ENCODE peak calls at places on chromosomes 1 and 21, in six cellular contexts. W is PC-3; B is activated naive CD4-positive, alpha-beta T cell; O is GM04504; X is GM03348; R is NCI-H2029 treated with DMSO at 0.1 percent for 48 hours. L is an unnamed sample.

GRCh38 chr1:228016653-228017355 is 10.0 kb downstream of the WNT3A start:
- DNase-seq in W (no peak), X (no peak), O (no peak), B (no peak), R (no peak), L (no peak)

GRCh38 chr21:33109574-33110339 is 39.8 kb downstream of the OLIG1 start:
- DNase-seq in O (no peak), B (no peak), W (no peak), R (no peak), X (no peak), L (no peak)

GRCh38 chr1:114154146-114154962 is 685 bp upstream of the SYT6 start:
- DNase-seq in W (no peak), R (no peak), X (peak), B (no peak), O (no peak), L (no peak)

GRCh38 chr1:235640580-235640979 is 9.0 kb downstream of the GNG4 start:
- DNase-seq in W (no peak), X (no peak), O (no peak), B (no peak), R (no peak), L (no peak)

GRCh38 chr21:35982717-35983116 is 77.6 kb downstream of the SETD4 start:
- DNase-seq in X (no peak), R (no peak), W (no peak), B (no peak), O (no peak), L (no peak)

GRCh38 chr1:155127105-155127671 is 488 bp upstream of the EFNA1 start:
- DNase-seq in R (peak), W (peak), B (no peak), O (no peak), X (no peak), L (no peak)

GRCh38 chr1:209646558-209646957 is 5.7 kb downstream of the LAMB3 start:
- DNase-seq in W (peak), O (no peak), R (no peak), B (no peak), X (no peak), L (no peak)

GRCh38 chr1:223341111-223341510 is 22.9 kb downstream of the SUSD4 start:
- DNase-seq in X (peak), B (no peak), O (no peak), W (no peak), R (no peak), L (no peak)

GRCh38 chr1:167916766-167917511 is 3.0 kb upstream of the ADCY10 start:
- DNase-seq in W (no peak), X (no peak), R (no peak), B (no peak), O (no peak), L (no peak)

GRCh38 chr21:31181089-31181757 is 142.9 kb upstream of the KRTAP19-8 start:
- DNase-seq in O (no peak), W (no peak), R (no peak), B (no peak), X (no peak), L (no peak)

GRCh38 chr1:19815801-19816736 is 986 bp upstream of the RNF186 start:
- DNase-seq in R (peak), B (no peak), O (no peak), X (no peak), W (no peak), L (no peak)

GRCh38 chr1:111192643-111193519 is 7.6 kb downstream of the DENND2D start:
- DNase-seq in X (peak), B (no peak), O (no peak), R (no peak), W (no peak), L (no peak)

GRCh38 chr21:15872236-15872635 is 142.5 kb downstream of the USP25 start:
- DNase-seq in B (no peak), W (no peak), X (no peak), O (no peak), R (no peak), L (no peak)

GRCh38 chr1:34914958-34915357 is 14.5 kb downstream of the DLGAP3 start:
- DNase-seq in R (no peak), B (no peak), O (no peak), X (no peak), W (no peak), L (no peak)

GRCh38 chr1:970973-971730 is 4.9 kb downstream of the PLEKHN1 start:
- DNase-seq in R (no peak), O (no peak), B (no peak), W (no peak), X (no peak), L (no peak)

GRCh38 chr1:24203404-24203803 is 16.3 kb upstream of the IFNLR1 start:
- DNase-seq in R (no peak), B (no peak), O (no peak), W (peak), X (no peak), L (no peak)

GRCh38 chr1:89525169-89525855 is 683 bp downstream of the LRRC8B start:
- DNase-seq in B (no peak), O (no peak), R (no peak), W (no peak), X (no peak), L (peak)

GRCh38 chr1:240663160-240663879 is 51.4 kb upstream of the GREM2 start:
- DNase-seq in W (no peak), R (no peak), B (no peak), O (peak), X (peak), L (no peak)

L was measured in NCI-H1930.